ENCODE peak calls at places on chromosomes 13 and 19, in five cellular contexts. C is ascending aorta, B is BE2C, F is testis, L is uterus. S is an unnamed sample. For H3K27me3, the result is how much of the 10 kb centered on the place peaks cover.

GRCh38 chr13:47076536-47076935 is 179.7 kb upstream of the HTR2A start:
- DNase-seq in C (no peak), L (no peak), B (no peak), F (no peak), S (no peak)

GRCh38 chr19:46147791-46148288 is at the start of gene IGFL2:
- DNase-seq in L (no peak), B (no peak), F (no peak), C (no peak), S (no peak)

GRCh38 chr19:50921391-50922315 is 10.5 kb upstream of the KLK4 start:
- DNase-seq in C (no peak), F (peak), L (no peak), B (no peak), S (no peak)

GRCh38 chr13:86932935-86933334 is 738.2 kb upstream of the SLITRK5 start:
- DNase-seq in C (no peak), L (no peak), F (no peak), B (no peak), S (no peak)

GRCh38 chr13:21075303-21076264 is 14.2 kb upstream of the LATS2 start:
- DNase-seq in L (no peak), B (no peak), C (peak), F (peak), S (no peak)

GRCh38 chr19:12034610-12035009 is 869 bp downstream of the ZNF433 start:
- DNase-seq in L (no peak), C (no peak), F (no peak), B (no peak), S (no peak)

GRCh38 chr19:43651758-43652545 is 12.3 kb upstream of the CADM4 start:
- DNase-seq in C (no peak), B (peak), L (peak), F (peak), S (no peak)

GRCh38 chr19:32040246-32040645 is 305.2 kb upstream of the ZNF507 start:
- DNase-seq in C (no peak), F (no peak), L (no peak), B (no peak), S (no peak)

GRCh38 chr13:90974249-90974954 is 373.1 kb upstream of the MIR17HG start:
- DNase-seq in L (no peak), B (no peak), C (no peak), F (no peak), S (no peak)

GRCh38 chr19:35381318-35381717 is 10.4 kb downstream of the GPR42 start:
- DNase-seq in C (no peak), B (no peak), L (no peak), F (no peak), S (no peak)

GRCh38 chr13:75813323-75813722 is 177.2 kb downstream of the LMO7 start:
- DNase-seq in B (no peak), F (no peak), C (no peak), L (no peak), S (no peak)

GRCh38 chr13:110756268-110756667 is 42.8 kb downstream of the ING1 start:
- DNase-seq in F (no peak), C (no peak), B (no peak), L (no peak), S (no peak)

GRCh38 chr19:15248648-15249559 is 16.7 kb upstream of the EPHX3 start:
- DNase-seq in B (no peak), F (peak), C (peak), L (peak), S (no peak)

GRCh38 chr13:80556291-80556690 is 215.4 kb upstream of the SPRY2 start:
- DNase-seq in F (no peak), B (no peak), L (no peak), C (no peak), S (no peak)

GRCh38 chr19:19120308-19121156 is 17.7 kb downstream of the TMEM161A start:
- DNase-seq in B (peak), C (no peak), F (peak), L (peak), S (no peak)

GRCh38 chr19:37691881-37692504 is 27.6 kb downstream of the ZNF607 start:
- DNase-seq in F (peak), C (peak), L (peak), B (peak), S (peak)

GRCh38 chr13:110627761-110628476 is 12.6 kb downstream of the NAXD start:
- DNase-seq in F (no peak), B (no peak), C (no peak), L (no peak), S (no peak)

GRCh38 chr19:5632241-5632612 is 9.3 kb downstream of the SAFB start:
- DNase-seq in F (no peak), B (no peak), L (no peak), C (peak), S (no peak)

GRCh38 chr13:95954266-95954665 is 98.9 kb downstream of the UGGT2 start:
- DNase-seq in B (no peak), L (no peak), C (no peak), F (no peak), S (no peak)

GRCh38 chr13:45554604-45555109 is 60.9 kb downstream of the ERICH6B start:
- DNase-seq in F (no peak), C (no peak), L (no peak), B (no peak), S (no peak)

GRCh38 chr13:23750383-23751121 is 138.6 kb downstream of the MIPEP start:
- DNase-seq in C (no peak), F (no peak), L (no peak), B (no peak), S (no peak)

GRCh38 chr13:46172531-46172991 is 9.4 kb downstream of the LCP1 start:
- DNase-seq in F (no peak), L (no peak), B (no peak), C (no peak), S (no peak)

GRCh38 chr13:77918391-77919261 is at the start of gene EDNRB:
- DNase-seq in F (peak), B (peak), L (peak), C (peak), S (no peak)

GRCh38 chr19:32232449-32232848 is 113.0 kb upstream of the ZNF507 start:
- DNase-seq in F (no peak), B (no peak), L (no peak), C (no peak), S (no peak)

GRCh38 chr13:40764587-40765403 is 6.2 kb downstream of the MRPS31 start:
- DNase-seq in F (no peak), L (no peak), B (no peak), C (no peak), S (no peak)

GRCh38 chr19:18543814-18544475 is 572 bp upstream of the FKBP8 start:
- DNase-seq in F (peak), C (peak), B (peak), L (peak), S (peak)

GRCh38 chr13:94169783-94170513 is 309.5 kb downstream of the DCT start:
- DNase-seq in C (peak), F (no peak), L (no peak), B (peak), S (no peak)

GRCh38 chr19:45468159-45468651 is 409 bp downstream of the FOSB start:
- DNase-seq in L (no peak), F (peak), C (no peak), B (no peak), S (no peak)

GRCh38 chr19:34664870-34665269 is 12.1 kb downstream of the SCGB2B2 start:
- DNase-seq in C (no peak), L (no peak), F (no peak), B (no peak), S (no peak)

GRCh38 chr19:51462276-51462675 is 4.0 kb upstream of the SIGLEC8 start:
- DNase-seq in F (no peak), B (no peak), C (peak), L (no peak), S (no peak)

GRCh38 chr13:106103779-106104178 is 431.7 kb downstream of the EFNB2 start:
- DNase-seq in B (no peak), C (no peak), F (no peak), L (no peak), S (no peak)

GRCh38 chr13:108093616-108094015 is 121.7 kb downstream of the LIG4 start:
- DNase-seq in C (no peak), F (no peak), B (no peak), L (no peak), S (no peak)

GRCh38 chr13:110680852-110681251 is 25.1 kb downstream of the CARS2 start:
- DNase-seq in F (no peak), L (no peak), B (peak), C (peak), S (no peak)

GRCh38 chr19:15400521-15401396 is 18.0 kb downstream of the AKAP8L start:
- DNase-seq in B (no peak), F (no peak), C (no peak), L (peak), S (no peak)

GRCh38 chr13:91101436-91101835 is 246.1 kb upstream of the MIR17HG start:
- DNase-seq in B (no peak), L (no peak), C (no peak), F (no peak), S (no peak)

GRCh38 chr19:12783226-12783848 is 7.9 kb upstream of the JUNB start:
- DNase-seq in L (peak), C (peak), F (no peak), B (no peak), S (no peak)

GRCh38 chr13:114140131-114140908 is 7.9 kb upstream of the RASA3 start:
- DNase-seq in C (no peak), L (no peak), F (no peak), B (no peak), S (no peak)

GRCh38 chr13:99415851-99416331 is 85.4 kb upstream of the TM9SF2 start:
- DNase-seq in B (no peak), L (no peak), C (peak), F (no peak), S (no peak)
- H3K27me3 ChIP-seq in B (under half), L (under half), C (under half), F (under half), S (under half)

DNA sequence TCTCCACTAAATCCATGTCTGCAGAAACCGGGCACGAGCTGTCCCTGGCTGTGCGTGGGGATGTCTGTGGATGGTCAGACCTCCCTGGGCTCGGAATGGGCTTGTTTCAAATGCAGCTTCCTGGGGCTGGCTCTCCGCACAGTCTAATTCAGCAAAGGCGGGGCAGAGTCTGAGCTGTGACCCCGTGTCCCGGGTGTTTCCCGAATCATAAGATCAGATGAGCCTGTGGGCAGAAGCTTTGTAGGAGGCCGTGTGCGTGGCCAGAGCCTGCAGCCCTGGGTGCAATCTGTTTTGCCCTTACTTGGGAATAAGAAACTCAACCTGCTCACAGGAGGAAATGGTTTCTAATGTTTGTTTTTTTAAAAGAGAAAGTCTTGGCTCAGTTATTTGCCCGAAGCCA is 13.9 kb upstream of the GNA11 start:
- DNase-seq in C (no peak), B (no peak), L (no peak), F (no peak), S (no peak)
- H3K27me3 ChIP-seq in C (under half), B (under half), L (under half), F (under half), S (under half)

GRCh38 chr19:54916822-54917221 is 10.9 kb downstream of the NCR1 start:
- DNase-seq in L (no peak), C (no peak), F (no peak), B (no peak), S (no peak)

GRCh38 chr19:54921082-54921481 is 15.1 kb downstream of the NCR1 start:
- DNase-seq in C (no peak), B (no peak), F (no peak), L (no peak), S (no peak)

GRCh38 chr19:54923276-54923675 is 17.3 kb downstream of the NCR1 start:
- DNase-seq in F (no peak), C (no peak), L (no peak), B (no peak), S (no peak)

DNA sequence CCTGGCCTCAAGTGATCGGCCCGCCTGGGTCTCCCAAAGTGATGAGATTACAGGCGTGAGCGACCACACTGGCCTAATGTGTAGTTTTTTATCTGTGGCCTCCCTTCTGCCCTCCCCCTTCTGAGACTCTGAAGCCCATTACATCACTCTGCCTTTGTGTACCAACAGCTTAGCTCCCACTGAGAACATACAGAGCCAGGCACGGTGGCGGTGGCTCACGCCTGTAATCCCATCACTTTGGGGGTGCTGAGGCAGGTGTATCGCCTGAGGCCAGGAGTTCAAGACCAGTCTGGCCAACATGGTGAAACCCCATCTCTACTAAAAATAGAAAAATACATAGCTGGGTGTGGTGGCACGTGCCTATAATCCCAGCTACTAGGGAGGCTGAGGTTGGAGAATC is 12.6 kb downstream of the NCR1 start:
- DNase-seq in C (no peak), L (no peak), F (no peak), B (no peak), S (no peak)
- H3K27me3 ChIP-seq in C (under half), L (under half), F (under half), B (under half), S (under half)

GRCh38 chr13:42656136-42656535 is 82.2 kb downstream of the TNFSF11 start:
- DNase-seq in L (no peak), C (no peak), F (no peak), B (no peak), S (no peak)

GRCh38 chr13:42654760-42655159 is 80.8 kb downstream of the TNFSF11 start:
- DNase-seq in C (no peak), F (no peak), L (no peak), B (no peak), S (no peak)

GRCh38 chr13:42652642-42653415 is 78.9 kb downstream of the TNFSF11 start:
- DNase-seq in C (no peak), F (no peak), B (no peak), L (no peak), S (no peak)

GRCh38 chr13:42653694-42654093 is 79.7 kb downstream of the TNFSF11 start:
- DNase-seq in F (no peak), C (no peak), L (no peak), B (no peak), S (no peak)

DNA sequence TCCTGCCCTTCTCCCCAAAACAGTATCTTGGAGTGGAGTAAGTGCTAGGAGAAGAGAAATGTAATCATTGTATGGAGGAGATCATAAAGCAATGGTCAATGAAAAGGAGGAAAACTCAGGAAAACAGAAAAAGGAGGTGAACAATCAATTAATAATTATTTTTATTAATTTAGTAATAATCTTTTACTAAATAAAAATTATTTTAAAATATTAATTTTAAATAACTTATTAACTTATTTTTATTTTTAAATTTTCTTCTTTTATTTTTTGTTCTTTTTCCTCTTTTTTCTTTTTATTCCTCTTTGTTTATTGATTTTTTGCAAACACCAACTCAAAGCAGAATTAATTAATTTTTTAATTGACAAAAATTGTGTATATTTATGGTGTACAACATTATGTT is 80.3 kb downstream of the TNFSF11 start:
- DNase-seq in B (no peak), L (no peak), F (no peak), C (no peak), S (no peak)
- H3K27me3 ChIP-seq in B (under half), L (under half), F (under half), C (under half), S (under half)

GRCh38 chr13:28492527-28493367 is 2.2 kb downstream of the FLT1 start:
- DNase-seq in B (no peak), F (no peak), L (no peak), C (no peak), S (no peak)

GRCh38 chr13:28493740-28494536 is 990 bp downstream of the FLT1 start:
- DNase-seq in F (no peak), C (no peak), L (no peak), B (peak), S (no peak)

GRCh38 chr13:28488376-28489005 is 6.4 kb downstream of the FLT1 start:
- DNase-seq in B (no peak), L (no peak), C (no peak), F (no peak), S (no peak)

GRCh38 chr13:28489536-28489935 is 5.4 kb downstream of the FLT1 start:
- DNase-seq in L (no peak), B (no peak), F (no peak), C (no peak), S (no peak)

GRCh38 chr13:28489975-28490550 is 4.9 kb downstream of the FLT1 start:
- DNase-seq in L (no peak), C (no peak), F (no peak), B (no peak), S (no peak)
- H3K27me3 ChIP-seq in L (under half), C (under half), F (under half), B (under half), S (under half)

DNA sequence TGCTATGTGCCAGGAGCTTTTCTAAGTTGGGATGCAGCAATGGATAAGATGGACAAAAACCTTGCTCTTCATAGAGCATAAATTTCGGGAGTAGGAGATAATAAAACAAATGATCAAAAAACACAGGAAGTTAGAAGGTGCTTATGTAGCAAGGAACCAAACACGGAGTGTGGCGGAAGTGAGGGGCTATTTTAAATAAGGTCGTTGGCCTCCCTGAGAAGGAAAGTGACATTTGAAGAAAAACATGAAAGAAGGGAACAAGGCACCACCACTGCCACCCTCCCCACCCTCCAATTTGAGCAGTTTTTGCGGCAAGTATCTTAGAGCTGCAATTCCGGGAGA is 3.2 kb upstream of the GSX1 start:
- DNase-seq in L (no peak), F (no peak), B (no peak), C (no peak), S (no peak)
- H3K27me3 ChIP-seq in L (under half), F (under half), B (half or more), C (under half), S (under half)

GRCh38 chr13:112959206-112959605 is 9.8 kb upstream of the MCF2L start:
- DNase-seq in B (no peak), L (peak), C (no peak), F (peak), S (no peak)
- H3K27me3 ChIP-seq in B (under half), L (under half), C (under half), F (under half), S (under half)

GRCh38 chr19:49635530-49636229 is 4.3 kb downstream of the RRAS start:
- DNase-seq in L (no peak), B (no peak), F (no peak), C (no peak), S (no peak)
- H3K27me3 ChIP-seq in L (under half), B (under half), F (under half), C (under half), S (under half)

GRCh38 chr13:99948907-99949656 is 22.5 kb downstream of the ZIC5 start:
- DNase-seq in L (no peak), B (no peak), F (no peak), C (no peak), S (no peak)
- H3K27me3 ChIP-seq in L (under half), B (half or more), F (under half), C (under half), S (half or more)

S was measured in esophagus squamous epithelium.